ENCODE peak calls at places on chromosomes 3 and 15, in seven cellular contexts. U is heart right ventricle, O is psoas muscle, Z is uterus, B is heart left ventricle, C is fibroblast of the aortic adventitia, V is fibroblast of lung. Y is an unnamed sample.
A peak's percentile ranks its signal among the peaks of the same experiment; 100 is the strongest.

GRCh38 chr15:44713006-44713966 is 2.0 kb downstream of the B2M start:
- DNase-seq in U (no peak), O (no peak), Z (no peak), B (no peak), C (peak; percentile 61), V (peak; percentile 20), Y (peak; percentile 51)

GRCh38 chr15:58545307-58546065 is 113.7 kb downstream of the LIPC start:
- DNase-seq in U (no peak), O (no peak), Z (no peak), B (no peak), C (no peak), V (peak; percentile 83), Y (no peak)

GRCh38 chr3:113825090-113825489 is 13.5 kb upstream of the GRAMD1C start:
- DNase-seq in U (no peak), O (no peak), Z (no peak), B (no peak), C (no peak), V (peak; percentile 5), Y (no peak)

GRCh38 chr15:100330221-100330620 is 11.6 kb downstream of the ADAMTS17 start:
- DNase-seq in U (no peak), O (no peak), Z (no peak), B (no peak), C (no peak), V (no peak), Y (no peak)

GRCh38 chr15:41233367-41233771 is 2.3 kb downstream of the CHP1 start:
- DNase-seq in U (no peak), O (no peak), Z (no peak), B (no peak), C (peak; percentile 78), V (peak; percentile 74), Y (peak; percentile 69)

GRCh38 chr3:99286266-99286845 is 352.0 kb upstream of the COL8A1 start:
- DNase-seq in U (no peak), O (no peak), Z (no peak), B (no peak), C (peak; percentile 22), V (peak; percentile 11), Y (peak; percentile 22)

GRCh38 chr3:98966862-98967554 is 65.5 kb upstream of the DCBLD2 start:
- DNase-seq in U (no peak), O (no peak), Z (no peak), B (no peak), C (no peak), V (peak; percentile 72), Y (no peak)

GRCh38 chr3:145678401-145678800 is 482.6 kb downstream of the PLOD2 start:
- DNase-seq in U (no peak), O (no peak), Z (no peak), B (no peak), C (no peak), V (no peak), Y (peak; percentile 42)

GRCh38 chr3:20658491-20658890 is 472.5 kb upstream of the SGO1 start:
- DNase-seq in U (no peak), O (no peak), Z (no peak), B (no peak), C (no peak), V (peak; percentile 71), Y (no peak)

GRCh38 chr3:123652346-123652984 is 67.6 kb upstream of the HACD2 start:
- DNase-seq in U (peak; percentile 80), O (peak; percentile 77), Z (peak; percentile 86), B (peak; percentile 88), C (peak; percentile 76), V (peak; percentile 62), Y (peak; percentile 79)

GRCh38 chr3:21835266-21835665 is 84.3 kb upstream of the ZNF385D start:
- DNase-seq in U (no peak), O (no peak), Z (no peak), B (no peak), C (peak; percentile 42), V (no peak), Y (peak; percentile 4)

GRCh38 chr3:65279225-65279624 is 591.4 kb upstream of the ADAMTS9 start:
- DNase-seq in U (no peak), O (no peak), Z (no peak), B (no peak), C (no peak), V (no peak), Y (no peak)
- TF ChIP-seq CTCF in U (no peak), O (no peak), Z (no peak), B (no peak), C (no peak), V (no peak), Y (no peak)

DNA sequence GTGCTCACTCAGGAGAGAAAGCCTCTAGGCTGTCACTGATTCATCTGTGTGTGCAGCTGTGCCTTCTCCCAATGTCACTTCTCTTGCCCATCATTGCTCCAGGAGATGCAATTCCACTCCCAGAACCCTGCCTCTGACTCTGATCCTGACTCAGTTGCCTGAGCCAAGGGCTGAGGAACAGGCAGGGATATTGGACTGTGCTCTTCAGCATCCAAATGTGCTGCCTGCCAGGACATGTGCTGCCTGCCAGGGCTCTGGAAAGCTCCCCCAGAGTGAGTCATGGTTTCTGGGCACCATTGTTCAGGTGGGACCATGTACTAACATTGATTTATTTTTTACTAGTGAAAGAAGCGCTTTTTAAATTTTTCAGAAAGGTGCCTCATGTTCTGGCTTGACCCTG is 71.0 kb downstream of the TRIM42 start:
- DNase-seq in U (no peak), O (no peak), Z (peak; percentile 46), B (no peak), C (no peak), V (no peak), Y (no peak)
- H3K4me3 ChIP-seq in U (no peak overlapping the region), O (no peak overlapping the region), Z (no peak overlapping the region), B (no peak overlapping the region), C (no peak overlapping the region), V (no peak overlapping the region), Y (no peak overlapping the region)

GRCh38 chr15:78811825-78812183 is 540 bp upstream of the ADAMTS7 start:
- DNase-seq in U (peak; percentile 25), O (peak; percentile 30), Z (no peak), B (no peak), C (no peak), V (no peak), Y (no peak)
- TF ChIP-seq CTCF in U (peak; percentile 4), O (no peak), Z (no peak), B (no peak), C (no peak), V (no peak), Y (peak; percentile 2)

GRCh38 chr3:188266581-188267274 is 112.8 kb downstream of the LPP start:
- DNase-seq in U (no peak), O (peak; percentile 35), Z (peak; percentile 63), B (no peak), C (peak; percentile 95), V (peak; percentile 96), Y (peak; percentile 90)
- H3K4me3 ChIP-seq in U (no peak overlapping the region), O (peak overlapping the region; percentile 62), Z (peak overlapping the region; percentile 23), B (no peak overlapping the region), C (peak overlapping the region; percentile 62), V (peak overlapping the region; percentile 23), Y (peak overlapping the region; percentile 45)

GRCh38 chr3:28808068-28808467 is 459.4 kb upstream of the AZI2 start:
- DNase-seq in U (no peak), O (no peak), Z (no peak), B (no peak), C (no peak), V (no peak), Y (no peak)
- TF ChIP-seq CTCF in U (no peak), O (no peak), Z (no peak), B (no peak), C (no peak), V (no peak), Y (no peak)

GRCh38 chr3:142296507-142296906 is 71.1 kb upstream of the GK5 start:
- DNase-seq in U (no peak), O (no peak), Z (no peak), B (no peak), C (no peak), V (no peak), Y (no peak)

GRCh38 chr3:142298626-142299025 is 73.2 kb upstream of the GK5 start:
- DNase-seq in U (no peak), O (no peak), Z (no peak), B (no peak), C (no peak), V (no peak), Y (no peak)
- H3K4me3 ChIP-seq in U (no peak overlapping the region), O (no peak overlapping the region), Z (no peak overlapping the region), B (no peak overlapping the region), C (no peak overlapping the region), V (no peak overlapping the region), Y (no peak overlapping the region)

DNA sequence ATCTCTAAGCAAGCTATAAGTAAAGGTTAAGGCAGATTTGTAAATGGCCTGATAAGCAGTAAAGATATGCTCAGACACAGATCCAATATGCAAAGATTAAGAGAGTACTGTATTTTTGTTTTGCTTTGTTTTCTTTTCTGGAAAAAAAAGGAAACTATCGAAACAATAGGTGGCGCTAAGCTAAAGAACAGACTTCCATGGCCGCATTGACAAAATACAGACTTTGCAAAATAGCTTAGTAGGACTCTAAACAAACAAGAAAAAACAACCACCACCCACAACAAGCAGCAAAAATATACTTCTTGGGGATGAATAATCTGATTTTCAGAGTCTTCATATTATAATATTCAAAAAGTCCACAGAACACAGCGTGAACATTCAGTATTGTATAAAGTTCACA is 758.4 kb upstream of the ROBO1 start:
- DNase-seq in U (no peak), O (no peak), Z (no peak), B (no peak), C (no peak), V (no peak), Y (no peak)
- TF ChIP-seq CTCF in U (no peak), O (no peak), Z (no peak), B (no peak), C (no peak), V (no peak), Y (no peak)

DNA sequence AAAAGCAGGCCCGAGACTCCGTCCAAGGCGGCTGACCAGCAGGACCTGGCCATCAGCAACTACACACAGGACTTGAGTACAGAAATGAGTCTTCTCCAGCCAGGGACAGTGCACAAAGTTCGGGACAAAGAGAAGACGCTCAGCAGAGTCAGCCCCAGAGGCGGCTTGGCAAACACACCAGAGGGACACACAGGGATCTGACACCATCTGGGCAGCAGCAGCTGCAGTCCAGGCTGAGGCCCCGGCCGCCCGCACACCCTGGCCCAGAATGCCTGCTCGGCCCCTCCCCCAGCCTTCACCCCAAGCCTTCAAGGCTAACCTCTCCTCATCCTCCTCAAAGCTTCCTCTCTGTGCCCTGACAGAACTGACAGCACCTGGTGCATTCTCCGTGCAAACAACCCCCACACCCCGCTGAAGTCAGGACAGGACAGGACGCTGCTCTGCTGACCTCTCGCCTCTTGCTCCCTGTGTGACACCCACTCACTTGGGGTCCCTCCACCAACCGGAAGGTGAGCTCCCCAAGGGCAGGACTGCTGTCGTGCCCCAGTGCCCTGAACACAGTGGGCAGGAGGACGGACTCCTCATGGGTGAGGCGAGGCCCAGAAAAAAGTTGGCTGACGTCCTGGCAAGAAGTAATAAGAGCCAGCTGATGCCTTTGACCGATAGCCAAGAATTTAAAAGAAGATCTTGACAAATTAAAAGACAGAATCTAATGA is 61.0 kb downstream of the XXYLT1 start:
- DNase-seq in U (peak; percentile 40), O (peak; percentile 76), Z (peak; percentile 66), B (peak; percentile 73), C (peak; percentile 47), V (no peak), Y (peak; percentile 65)
- H3K4me3 ChIP-seq in U (no peak overlapping the region), O (peak overlapping the region; percentile 54), Z (peak overlapping the region; percentile 6), B (no peak overlapping the region), C (peak overlapping the region; percentile 31), V (peak overlapping the region; percentile 5), Y (no peak overlapping the region)

Y was measured in fibroblast of villous mesenchyme.